ENCODE peak calls at places on chromosomes 2 and 18, in ten cellular contexts. D is gastrocnemius medialis, G is HCT116, A is upper lobe of left lung, N is body of pancreas, Z is IMR-90, K is HepG2, U is heart left ventricle, Y is GM12878, L is A549. X is an unnamed sample.

GRCh38 chr2:118940486-118941120 is 1.4 kb upstream of the MARCO start:
- ATAC-seq in A (peak; percentile 68), Z (no peak), L (no peak), U (peak; percentile 63), D (peak; percentile 49), K (no peak), Y (no peak), N (no peak), G (no peak), X (peak; percentile 23)

GRCh38 chr2:30514134-30514860 is 67.3 kb downstream of the LCLAT1 start:
- ATAC-seq in Y (peak; percentile 90), Z (peak; percentile 74), L (no peak), U (peak; percentile 92), A (no peak), D (peak; percentile 68), G (peak; percentile 50), K (peak; percentile 29), N (no peak), X (no peak)

GRCh38 chr2:159228006-159228655 is 58.4 kb downstream of the WDSUB1 start:
- ATAC-seq in N (no peak), U (no peak), Z (no peak), A (no peak), L (no peak), G (no peak), Y (no peak), D (no peak), K (no peak), X (no peak)

GRCh38 chr2:1509271-1509995 is 96.2 kb downstream of the TPO start:
- ATAC-seq in G (no peak), K (no peak), L (no peak), U (peak; percentile 87), D (peak; percentile 60), A (peak; percentile 39), Z (no peak), N (peak; percentile 40), Y (no peak), X (peak; percentile 76)

GRCh38 chr2:28047698-28048097 is 157.2 kb downstream of the BABAM2 start:
- ATAC-seq in D (no peak), U (no peak), A (no peak), Y (no peak), L (no peak), G (no peak), N (no peak), Z (peak; percentile 63), K (no peak), X (no peak)

GRCh38 chr2:42060718-42061619 is 13.1 kb downstream of the PKDCC start:
- ATAC-seq in G (no peak), L (no peak), U (peak; percentile 87), D (peak; percentile 52), N (peak; percentile 34), A (peak; percentile 68), Z (peak; percentile 7), Y (no peak), K (peak; percentile 58), X (peak; percentile 52)

GRCh38 chr2:41851554-41851953 is 196.3 kb upstream of the PKDCC start:
- ATAC-seq in D (peak; percentile 68), L (no peak), G (no peak), K (no peak), A (no peak), U (no peak), Y (no peak), N (no peak), Z (no peak), X (no peak)

GRCh38 chr18:58124475-58124874 is 80.4 kb downstream of the NEDD4L start:
- ATAC-seq in Z (no peak), A (no peak), D (no peak), Y (no peak), K (no peak), G (no peak), N (no peak), L (no peak), U (no peak), X (no peak)

GRCh38 chr2:64227603-64228125 is 83.4 kb upstream of the PELI1 start:
- ATAC-seq in U (no peak), L (no peak), Y (no peak), Z (no peak), G (no peak), A (no peak), D (no peak), N (no peak), K (no peak), X (no peak)

GRCh38 chr2:64226611-64227010 is 82.4 kb upstream of the PELI1 start:
- ATAC-seq in L (no peak), D (no peak), G (no peak), K (no peak), Y (no peak), Z (no peak), N (no peak), U (no peak), A (no peak), X (no peak)

GRCh38 chr2:64230540-64230939 is 86.3 kb upstream of the PELI1 start:
- ATAC-seq in K (no peak), U (no peak), A (no peak), N (no peak), G (no peak), D (no peak), Y (no peak), L (no peak), Z (no peak), X (no peak)

GRCh38 chr2:64228923-64229322 is 84.7 kb upstream of the PELI1 start:
- ATAC-seq in G (no peak), A (no peak), K (no peak), L (no peak), U (no peak), Y (peak; percentile 10), N (no peak), D (no peak), Z (no peak), X (no peak)

DNA sequence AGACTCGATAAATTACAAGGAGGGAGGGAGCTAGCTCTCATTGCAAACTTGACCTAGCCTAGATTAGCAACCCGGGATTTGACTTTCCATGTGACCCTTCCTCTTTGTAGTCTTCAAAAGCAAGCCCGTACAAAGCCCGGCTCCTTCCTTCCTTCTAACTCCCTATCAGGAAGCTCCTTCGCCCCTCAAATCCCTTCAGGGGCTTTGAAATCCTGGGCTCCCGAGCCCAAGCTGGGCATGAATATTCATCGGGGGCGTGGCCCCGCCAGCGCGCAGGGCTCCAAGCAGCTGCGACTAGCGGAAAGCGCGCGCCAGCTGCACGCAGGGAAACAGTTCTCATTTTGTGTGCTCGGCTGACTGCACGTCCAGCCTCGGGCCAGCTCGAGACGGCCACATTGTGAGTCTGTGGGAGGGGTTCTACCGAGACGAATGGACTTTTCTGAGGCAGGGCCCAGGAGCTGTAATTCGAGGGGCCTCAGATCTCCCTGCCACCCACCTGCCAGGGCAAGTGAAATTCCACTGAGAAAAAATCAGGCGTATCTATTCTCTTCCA is 84.0 kb upstream of the PELI1 start:
- ATAC-seq in D (peak; percentile 95), K (peak; percentile 99), A (peak; percentile 98), N (peak; percentile 92), L (peak; percentile 94), Y (peak; percentile 99), G (peak; percentile 95), Z (peak; percentile 99), U (peak; percentile 99), X (peak; percentile 92)
- TF ChIP-seq POLR2A in D (peak; percentile 48), K (no peak), A (no peak), N (peak; percentile 15), L (no peak), Y (peak; percentile 84), G (no peak), Z (no peak), U (no peak), X (peak; percentile 25)

DNA sequence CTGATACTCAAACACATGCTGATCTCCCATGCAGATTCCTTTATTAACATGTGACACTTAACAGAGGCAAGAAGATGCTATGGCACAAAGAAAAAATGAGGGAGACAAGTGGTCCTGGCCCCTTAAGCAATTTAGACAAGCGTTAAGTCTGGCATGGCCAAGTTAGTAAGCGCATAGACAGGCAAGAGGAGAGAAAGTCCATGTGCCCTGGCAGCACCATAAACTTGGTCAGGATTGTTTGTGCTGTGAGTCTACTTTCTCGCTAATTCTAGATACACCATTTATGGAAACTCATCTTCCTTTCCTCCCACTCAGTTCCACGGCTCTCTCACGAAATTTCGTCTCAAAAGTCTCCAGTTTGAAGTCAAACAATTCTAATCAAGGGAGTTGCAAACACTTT is 138.9 kb downstream of the RBMS1 start:
- ATAC-seq in A (no peak), L (no peak), G (no peak), Z (no peak), K (no peak), U (peak; percentile 38), N (no peak), D (no peak), Y (no peak), X (no peak)
- H3K27ac ChIP-seq in A (no peak overlapping the region), L (peak overlapping the region; percentile 79), G (no peak overlapping the region), Z (no peak overlapping the region), K (no peak overlapping the region), U (no peak overlapping the region), N (no peak overlapping the region), D (peak overlapping the region; percentile 42), Y (no peak overlapping the region), X (no peak overlapping the region)

DNA sequence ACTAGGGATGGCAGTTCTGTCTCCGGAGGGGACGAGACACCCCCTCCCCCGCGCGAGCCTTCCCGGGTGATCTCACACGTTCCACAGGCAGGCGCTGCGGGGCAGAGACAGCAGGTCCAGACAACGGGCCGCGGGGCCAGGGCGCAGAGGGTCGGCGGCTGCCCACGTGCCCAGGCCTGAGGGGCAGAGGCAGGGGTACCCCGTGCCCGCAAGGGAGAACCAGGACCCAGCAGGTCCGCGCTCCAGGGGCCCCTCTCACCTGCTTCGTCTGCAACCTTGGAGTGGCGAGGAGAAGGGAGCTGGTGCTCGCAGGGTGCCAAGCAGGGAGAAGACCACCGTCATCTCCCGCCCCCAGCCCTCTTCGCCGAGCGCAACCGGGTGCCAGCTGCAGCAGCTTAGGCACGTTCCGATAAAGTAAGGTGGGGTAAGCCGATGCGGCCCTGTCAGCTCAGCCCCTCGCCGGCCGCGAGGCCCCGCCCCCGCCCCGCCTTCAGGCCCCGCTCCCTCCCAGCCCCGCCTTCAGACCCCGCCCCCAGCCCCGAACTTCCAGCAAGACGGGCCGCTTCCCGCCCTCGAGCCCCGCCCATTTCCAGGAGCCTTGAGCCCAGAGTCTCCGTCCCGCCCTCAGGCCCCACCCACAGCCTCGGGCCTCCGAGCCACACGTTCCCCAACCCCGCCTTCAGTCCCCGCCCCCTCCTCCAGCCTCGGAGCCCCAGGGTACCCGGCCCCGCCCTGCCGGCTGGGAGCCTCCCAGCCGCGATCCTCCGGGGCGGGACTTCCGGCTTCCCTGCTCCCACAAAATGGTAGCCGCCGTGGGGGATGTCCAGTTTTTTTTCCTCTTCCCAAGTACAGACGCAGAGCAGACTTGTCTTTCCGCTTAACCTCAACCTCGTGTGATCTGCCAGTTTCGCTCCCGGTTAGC is at the start of gene GPR155:
- ATAC-seq in G (peak; percentile 97), D (peak; percentile 89), A (peak; percentile 99), K (peak; percentile 96), N (peak; percentile 98), L (peak; percentile 95), Y (peak; percentile 96), Z (peak; percentile 96), U (peak; percentile 99), X (peak; percentile 97)
- TF ChIP-seq POLR2A in G (peak; percentile 68), D (peak; percentile 21), A (no peak), K (peak; percentile 71), N (peak; percentile 79), L (peak; percentile 67), Y (peak; percentile 75), Z (peak; percentile 41), U (no peak), X (peak; percentile 53)

DNA sequence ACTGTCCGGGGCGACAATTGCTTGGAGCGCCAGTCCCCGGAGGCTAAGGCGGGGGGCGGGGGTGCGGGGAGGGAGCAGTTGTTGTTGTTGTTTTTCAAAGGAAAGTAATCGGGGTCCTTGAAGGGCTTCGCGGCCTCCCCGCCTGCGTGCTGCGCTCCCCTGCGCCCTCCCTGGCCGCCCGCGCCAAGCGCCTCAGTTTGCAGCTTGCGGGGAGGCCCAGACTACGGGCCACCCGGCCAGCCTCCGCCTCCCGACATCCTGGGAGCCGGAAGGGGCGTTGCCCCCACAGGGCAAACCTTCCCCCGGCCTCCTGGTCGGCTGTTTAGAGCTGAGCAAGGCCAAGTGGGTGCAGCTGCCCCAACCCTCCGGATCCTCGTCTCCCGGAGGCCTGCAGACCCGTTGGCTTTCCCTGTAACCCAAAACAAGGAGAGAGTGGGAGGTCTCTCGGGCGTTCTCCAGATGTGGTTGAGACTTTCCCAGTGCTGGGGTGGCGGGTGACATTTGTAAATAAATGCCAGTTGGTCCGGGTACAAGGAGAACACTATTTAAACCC is 3.7 kb upstream of the SIX3 start:
- ATAC-seq in L (peak; percentile 79), Y (peak; percentile 65), D (no peak), N (no peak), Z (no peak), A (no peak), K (peak; percentile 3), U (no peak), G (peak; percentile 78), X (no peak)
- H3K27ac ChIP-seq in L (peak overlapping the region; percentile 93), Y (no peak overlapping the region), D (no peak overlapping the region), N (no peak overlapping the region), Z (no peak overlapping the region), A (no peak overlapping the region), K (no peak overlapping the region), U (no peak overlapping the region), G (peak overlapping the region; percentile 91), X (no peak overlapping the region)

X was measured in gastroesophageal sphincter.